ENCODE peak calls at places on chromosomes 5 and 9, in seven cellular contexts. R is GM23248, P is cardiac muscle cell, S is BJ, M is endothelial cell, X is AG08395, J is AG04450. T is an unnamed sample.

GRCh38 chr9:12469084-12469483 is 224.1 kb upstream of the TYRP1 start:
- DNase-seq in R (no peak), M (no peak), J (no peak), P (no peak), X (no peak), S (no peak), T (no peak)

GRCh38 chr9:70060883-70061507 is 17.3 kb downstream of the MAMDC2 start:
- DNase-seq in J (no peak), S (no peak), X (no peak), M (no peak), P (no peak), R (no peak), T (no peak)

GRCh38 chr9:121675381-121675780 is 23.9 kb downstream of the DAB2IP start:
- DNase-seq in P (no peak), J (no peak), X (no peak), S (no peak), R (no peak), M (no peak), T (no peak)

GRCh38 chr9:103872811-103873210 is 221.3 kb upstream of the SMC2 start:
- DNase-seq in S (no peak), M (no peak), X (no peak), P (no peak), R (no peak), J (no peak), T (no peak)

GRCh38 chr5:149930060-149930753 is 14.4 kb downstream of the PDE6A start:
- DNase-seq in M (no peak), X (no peak), R (peak), P (peak), S (no peak), J (no peak), T (no peak)

GRCh38 chr9:135746565-135746964 is 44.6 kb downstream of the KCNT1 start:
- DNase-seq in X (no peak), J (no peak), P (no peak), R (no peak), S (no peak), M (no peak), T (no peak)

GRCh38 chr9:96136992-96137665 is 164.8 kb downstream of the HSD17B3 start:
- DNase-seq in M (no peak), X (peak), P (peak), S (no peak), J (peak), R (peak), T (no peak)

GRCh38 chr5:24226492-24226891 is 418.3 kb downstream of the CDH10 start:
- DNase-seq in J (no peak), S (no peak), M (no peak), R (peak), X (no peak), P (peak), T (no peak)

GRCh38 chr9:68949271-68950000 is 64.5 kb downstream of the PRKACG start:
- DNase-seq in P (peak), R (no peak), M (no peak), X (no peak), J (no peak), S (no peak), T (no peak)

GRCh38 chr5:102737161-102737560 is 17.9 kb upstream of the PAM start:
- DNase-seq in P (no peak), R (no peak), J (no peak), X (no peak), S (no peak), M (no peak), T (no peak)

GRCh38 chr9:107976767-107977166 is 487.2 kb upstream of the KLF4 start:
- DNase-seq in X (peak), J (no peak), P (peak), S (no peak), M (no peak), R (peak), T (no peak)

T was measured in cerebellar nuclear complex.